ENCODE peak calls at places on chromosome 1, in five cellular contexts. X is CD8-positive, alpha-beta T cell; U is OCI-LY7; O is fibroblast of pulmonary artery; P is nephron progenitor cell. L is an unnamed sample.
A peak's percentile ranks its signal among the peaks of the same experiment; 100 is the strongest.

GRCh38 chr1:192303029-192303428 is 13.8 kb upstream of the RGS21 start:
- DNase-seq in U (no peak), P (no peak), O (peak; percentile 16), X (no peak), L (no peak)

GRCh38 chr1:21818661-21819060 is 6.6 kb downstream of the LDLRAD2 start:
- DNase-seq in P (peak; percentile 39), O (peak; percentile 41), X (no peak), U (peak; percentile 75), L (no peak)

GRCh38 chr1:19680644-19681043 is 16.0 kb downstream of the HTR6 start:
- DNase-seq in P (no peak), X (no peak), U (no peak), O (no peak), L (no peak)

GRCh38 chr1:86159800-86160199 is 3.2 kb upstream of the COL24A1 start:
- DNase-seq in P (no peak), X (no peak), U (no peak), O (no peak), L (no peak)

GRCh38 chr1:43367026-43367903 is 546 bp downstream of the ELOVL1 start:
- DNase-seq in U (peak; percentile 43), X (peak; percentile 51), O (no peak), P (peak; percentile 31), L (no peak)

GRCh38 chr1:224498574-224499170 is 64.1 kb upstream of the WDR26 start:
- DNase-seq in O (peak; percentile 92), P (no peak), X (no peak), U (no peak), L (no peak)

GRCh38 chr1:153697191-153697872 is 18.8 kb downstream of the NPR1 start:
- DNase-seq in O (peak; percentile 97), U (no peak), X (no peak), P (peak; percentile 80), L (no peak)

GRCh38 chr1:17259233-17259873 is 10.5 kb downstream of the PADI3 start:
- DNase-seq in O (no peak), U (no peak), P (no peak), X (no peak), L (no peak)

GRCh38 chr1:154583691-154584212 is 16.2 kb downstream of the CHRNB2 start:
- DNase-seq in U (no peak), O (peak; percentile 73), P (no peak), X (no peak), L (no peak)

GRCh38 chr1:181148636-181149035 is 60.1 kb downstream of the IER5 start:
- DNase-seq in P (no peak), X (no peak), U (no peak), O (no peak), L (no peak)

GRCh38 chr1:159993911-159994310 is 37.9 kb downstream of the PIGM start:
- DNase-seq in X (no peak), O (no peak), U (no peak), P (no peak), L (no peak)

GRCh38 chr1:93707956-93708355 is 26.3 kb upstream of the BCAR3 start:
- DNase-seq in X (no peak), U (peak; percentile 91), O (no peak), P (no peak), L (no peak)

GRCh38 chr1:73998348-73998959 is 199.5 kb downstream of the LRRIQ3 start:
- DNase-seq in X (no peak), P (no peak), O (peak; percentile 54), U (peak; percentile 43), L (no peak)

GRCh38 chr1:235597867-235598553 is 51.6 kb downstream of the GNG4 start:
- DNase-seq in P (no peak), U (no peak), O (peak; percentile 71), X (no peak), L (no peak)
- TF ChIP-seq CTCF in P (peak; percentile 12), U (peak; percentile 63), O (peak; percentile 56), X (no peak), L (peak; percentile 45)

GRCh38 chr1:3727042-3727824 is 25.0 kb upstream of the CCDC27 start:
- DNase-seq in P (peak; percentile 58), X (no peak), O (peak; percentile 30), U (peak; percentile 40), L (no peak)
- TF ChIP-seq CTCF in P (peak; percentile 51), X (no peak), O (peak; percentile 54), U (peak; percentile 68), L (peak; percentile 59)

DNA sequence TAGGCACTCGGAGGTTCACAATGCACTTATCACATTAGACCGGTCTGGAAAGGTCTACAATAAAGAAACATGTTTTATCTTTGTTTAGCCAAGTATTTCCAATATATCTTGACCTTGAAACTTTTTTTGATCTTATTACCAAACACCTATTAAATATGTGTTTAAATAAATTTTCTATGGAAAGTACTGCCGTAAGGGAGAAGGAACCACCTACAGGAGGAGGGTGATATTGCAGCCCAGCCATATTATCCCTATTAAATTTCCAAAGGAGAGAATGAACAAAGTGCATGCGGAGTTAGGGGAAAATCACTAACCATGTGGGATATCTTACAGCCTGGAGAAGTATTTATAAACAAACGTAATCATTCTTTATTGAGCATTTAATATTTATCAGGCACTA is 14.5 kb downstream of the BRINP2 start:
- DNase-seq in U (no peak), X (no peak), O (peak; percentile 27), P (no peak), L (no peak)
- TF ChIP-seq CTCF in U (peak; percentile 67), X (no peak), O (peak; percentile 63), P (peak; percentile 54), L (peak; percentile 57)

GRCh38 chr1:31769720-31770390 is 5.7 kb upstream of the ADGRB2 start:
- DNase-seq in U (no peak), O (no peak), X (no peak), P (no peak), L (no peak)

GRCh38 chr1:31773861-31774260 is 9.7 kb upstream of the ADGRB2 start:
- DNase-seq in U (no peak), X (no peak), P (no peak), O (no peak), L (no peak)

GRCh38 chr1:31768939-31769704 is 5.0 kb upstream of the ADGRB2 start:
- DNase-seq in O (no peak), X (no peak), P (no peak), U (peak; percentile 75), L (no peak)

GRCh38 chr1:31772669-31773248 is 8.6 kb upstream of the ADGRB2 start:
- DNase-seq in O (no peak), X (no peak), P (no peak), U (no peak), L (no peak)

GRCh38 chr1:31771891-31772668 is 7.9 kb upstream of the ADGRB2 start:
- DNase-seq in P (no peak), O (no peak), U (peak; percentile 40), X (peak; percentile 57), L (no peak)
- TF ChIP-seq CTCF in P (no peak), O (peak; percentile 7), U (peak; percentile 22), X (no peak), L (no peak)

DNA sequence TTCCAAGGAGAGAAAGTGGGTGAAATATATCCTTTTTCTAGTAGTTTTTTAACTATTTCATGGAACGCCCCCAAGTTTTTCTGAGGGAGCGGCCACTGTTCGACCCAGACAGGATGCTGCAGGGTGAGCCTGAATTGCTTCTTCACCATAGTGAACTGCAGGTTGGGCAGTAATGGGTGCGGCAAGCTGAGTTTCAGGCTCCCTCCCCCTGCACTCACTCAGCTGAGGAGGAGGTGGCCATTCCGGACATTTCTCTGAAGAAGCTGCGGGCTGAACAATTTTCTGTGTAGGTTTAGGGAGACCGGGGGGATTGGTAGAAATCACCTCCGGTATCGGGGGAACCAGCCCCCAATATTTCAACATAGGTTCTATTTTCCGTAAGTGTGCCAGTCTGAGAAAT is 8.2 kb downstream of the DAP3 start:
- DNase-seq in X (no peak), P (no peak), U (no peak), O (no peak), L (no peak)
- TF ChIP-seq CTCF in X (no peak), P (no peak), U (no peak), O (no peak), L (no peak)

DNA sequence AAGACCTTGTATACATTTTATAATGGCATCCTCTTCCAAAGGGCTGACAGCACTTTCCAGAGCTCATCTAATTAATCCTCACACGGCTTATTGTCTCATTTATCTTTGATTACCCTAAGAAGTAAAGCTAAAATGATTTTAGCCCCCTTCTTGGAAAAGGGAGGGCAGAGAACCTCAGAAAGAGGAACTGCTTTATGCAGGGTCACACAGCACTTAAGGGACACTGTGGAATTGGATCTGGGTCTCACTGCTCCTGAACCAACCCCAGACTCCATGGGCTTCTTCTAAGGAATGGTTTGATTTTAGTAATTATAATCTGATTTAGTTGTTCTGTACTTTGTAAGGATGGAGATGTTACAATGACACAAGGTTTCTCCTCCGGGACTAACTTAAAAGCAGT is 3.2 kb downstream of the BRINP2 start:
- DNase-seq in U (no peak), P (no peak), X (no peak), O (no peak), L (no peak)
- TF ChIP-seq CTCF in U (no peak), P (no peak), X (no peak), O (no peak), L (no peak)

GRCh38 chr1:13703128-13703513 is 3.1 kb downstream of the PRDM2 start:
- DNase-seq in O (no peak), P (no peak), X (no peak), U (no peak), L (no peak)

GRCh38 chr1:13701274-13701650 is 1.3 kb downstream of the PRDM2 start:
- DNase-seq in P (no peak), O (no peak), X (no peak), U (peak; percentile 71), L (no peak)

GRCh38 chr1:13702425-13703127 is 2.6 kb downstream of the PRDM2 start:
- DNase-seq in P (no peak), O (no peak), X (peak; percentile 88), U (peak; percentile 81), L (no peak)

GRCh38 chr1:13706058-13706457 is 6.1 kb downstream of the PRDM2 start:
- DNase-seq in U (no peak), X (no peak), O (no peak), P (no peak), L (no peak)

GRCh38 chr1:13703558-13704485 is 3.8 kb downstream of the PRDM2 start:
- DNase-seq in U (no peak), X (no peak), P (no peak), O (no peak), L (no peak)
- TF ChIP-seq CTCF in U (peak; percentile 57), X (peak; percentile 43), P (no peak), O (peak; percentile 7), L (peak; percentile 32)